ENCODE peak calls at places on chromosomes 12 and 14, in six cellular contexts. T, V, Z, A, M and J are unnamed samples.

GRCh38 chr12:80189241-80189640 is 89.9 kb downstream of the OTOGL start:
- DNase-seq in A (no peak), M (no peak), Z (no peak), V (no peak), T (no peak), J (no peak)

GRCh38 chr12:78887008-78887407 is 22.4 kb downstream of the SYT1 start:
- DNase-seq in T (peak), V (no peak), M (peak), Z (peak), A (peak), J (no peak)

GRCh38 chr14:95128140-95128539 is 29.2 kb downstream of the DICER1 start:
- DNase-seq in A (no peak), Z (no peak), V (no peak), T (no peak), M (no peak), J (no peak)

GRCh38 chr14:74495356-74495755 is 1.8 kb downstream of the ISCA2 start:
- DNase-seq in M (no peak), T (no peak), Z (peak), V (no peak), A (no peak), J (no peak)

GRCh38 chr12:55698965-55699364 is 8.7 kb downstream of the ITGA7 start:
- DNase-seq in T (no peak), M (no peak), Z (no peak), A (no peak), V (no peak), J (no peak)

GRCh38 chr12:122687091-122687490 is 16.1 kb downstream of the HCAR2 start:
- DNase-seq in T (no peak), Z (no peak), A (no peak), M (no peak), V (no peak), J (no peak)

GRCh38 chr12:113416091-113416754 is 6.0 kb upstream of the SDSL start:
- DNase-seq in T (no peak), V (no peak), Z (peak), M (no peak), A (no peak), J (no peak)

GRCh38 chr14:79418649-79419415 is 792.5 kb downstream of the DIO2 start:
- DNase-seq in Z (no peak), A (no peak), V (no peak), M (no peak), T (no peak), J (no peak)

GRCh38 chr14:68513137-68513536 is 279.7 kb downstream of the ZFP36L1 start:
- DNase-seq in A (no peak), V (peak), Z (no peak), M (no peak), T (no peak), J (no peak)

GRCh38 chr14:93171366-93171765 is 13.3 kb downstream of the MOAP1 start:
- DNase-seq in M (no peak), V (no peak), Z (no peak), T (no peak), A (no peak), J (no peak)

GRCh38 chr14:70670992-70671651 is 29.4 kb downstream of the TTC9 start:
- DNase-seq in M (no peak), T (no peak), Z (no peak), A (no peak), V (no peak), J (no peak)

GRCh38 chr12:63064080-63064479 is 86.9 kb downstream of the AVPR1A start:
- DNase-seq in A (no peak), T (peak), V (no peak), Z (peak), M (no peak), J (no peak)

GRCh38 chr12:111462134-111462821 is 56.6 kb downstream of the SH2B3 start:
- DNase-seq in A (no peak), M (no peak), V (no peak), Z (peak), T (no peak), J (no peak)

GRCh38 chr12:112001555-112001954 is 11.4 kb downstream of the TMEM116 start:
- DNase-seq in Z (no peak), V (no peak), T (peak), M (no peak), A (no peak), J (no peak)

GRCh38 chr12:113233967-113234366 is 12.7 kb downstream of the TPCN1 start:
- DNase-seq in A (no peak), T (no peak), M (no peak), Z (no peak), V (no peak), J (no peak)

GRCh38 chr12:81866081-81866480 is 106.9 kb upstream of the PPFIA2 start:
- DNase-seq in Z (no peak), V (no peak), A (no peak), M (no peak), T (no peak), J (no peak)

GRCh38 chr12:96061864-96062453 is 26.6 kb upstream of the LTA4H start:
- DNase-seq in A (peak), M (peak), Z (peak), T (peak), V (peak), J (peak)

GRCh38 chr12:62653740-62654139 is 187.1 kb downstream of the MON2 start:
- DNase-seq in Z (no peak), V (peak), A (no peak), T (no peak), M (no peak), J (peak)

GRCh38 chr12:110073049-110073831 is 24.9 kb upstream of the C12orf76 start:
- DNase-seq in T (peak), V (peak), Z (no peak), A (no peak), M (no peak), J (no peak)

GRCh38 chr12:57049890-57050289 is at the start of gene MYO1A:
- DNase-seq in T (no peak), Z (peak), A (no peak), V (no peak), M (no peak), J (no peak)

GRCh38 chr14:73754911-73755360 is 40.8 kb upstream of the PNMA1 start:
- DNase-seq in V (no peak), M (no peak), T (peak), A (no peak), Z (no peak), J (no peak)

GRCh38 chr12:19915392-19916192 is 452.7 kb upstream of the PDE3A start:
- DNase-seq in T (peak), V (no peak), Z (peak), A (peak), M (no peak), J (no peak)

GRCh38 chr12:68297929-68298328 is 34.2 kb downstream of the MDM1 start:
- DNase-seq in V (no peak), T (no peak), Z (no peak), A (no peak), M (no peak), J (no peak)

GRCh38 chr12:75322464-75322863 is 7.7 kb downstream of the CAPS2 start:
- DNase-seq in T (no peak), M (no peak), Z (no peak), V (no peak), A (no peak), J (no peak)

GRCh38 chr12:50690923-50691322 is 73.0 kb upstream of the ATF1 start:
- DNase-seq in V (no peak), Z (no peak), A (no peak), M (no peak), T (no peak), J (no peak)

GRCh38 chr12:21413369-21414277 is 23.8 kb upstream of the PYROXD1 start:
- DNase-seq in A (no peak), Z (no peak), M (peak), V (no peak), T (no peak), J (no peak)

GRCh38 chr14:77032854-77033621 is 4.5 kb upstream of the IRF2BPL start:
- DNase-seq in V (peak), M (peak), A (no peak), T (peak), Z (peak), J (peak)
- TF ChIP-seq MAX in V (peak), M (peak), A (no peak), T (no peak), Z (no peak), J (peak)

GRCh38 chr12:18400186-18400585 is 138.9 kb downstream of the PIK3C2G start:
- DNase-seq in V (no peak), A (no peak), M (no peak), Z (no peak), T (peak), J (no peak)
- TF ChIP-seq MAX in V (no peak), A (no peak), M (no peak), Z (no peak), T (no peak), J (no peak)

DNA sequence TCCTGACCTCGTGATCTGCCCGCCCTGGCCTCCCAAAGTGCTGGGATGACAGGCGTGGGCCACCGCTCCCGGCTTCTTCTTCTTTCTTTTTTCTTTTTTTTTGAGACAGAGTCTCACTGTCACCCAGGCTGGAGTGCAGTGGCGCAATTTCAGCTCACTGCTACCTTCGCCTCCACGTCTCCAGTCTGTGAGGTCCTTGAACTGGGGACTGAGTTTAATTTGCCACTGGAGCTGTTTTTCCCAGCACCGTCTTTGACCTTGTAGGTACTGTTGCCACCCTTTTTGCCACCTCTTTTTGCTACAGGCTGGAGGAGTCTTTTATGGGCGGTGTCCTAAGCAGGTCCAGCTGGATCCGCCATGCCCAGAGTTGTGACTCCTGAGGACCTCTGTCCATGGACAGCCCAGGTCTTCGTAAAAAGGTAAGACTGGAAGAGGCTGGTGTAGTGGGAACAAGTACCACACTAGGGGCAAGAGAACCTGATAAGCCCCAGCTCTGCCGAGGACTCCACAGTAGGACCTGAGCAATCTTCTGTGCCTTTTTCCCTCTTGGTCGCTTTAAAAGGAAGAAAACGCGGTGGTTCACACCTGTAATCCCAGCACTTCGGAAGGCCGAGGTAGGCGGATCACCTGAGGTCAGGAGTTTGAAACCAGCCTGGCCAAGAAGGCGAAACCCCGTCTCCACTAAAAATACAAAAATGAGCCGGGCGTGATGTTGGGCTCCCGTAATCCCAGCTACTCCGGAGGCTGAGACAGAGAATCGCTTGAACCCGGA is 976 bp downstream of the RNU4-2 start:
- DNase-seq in Z (peak), V (peak), T (peak), M (peak), A (no peak), J (peak)
- TF ChIP-seq MAX in Z (no peak), V (no peak), T (no peak), M (no peak), A (no peak), J (no peak)

DNA sequence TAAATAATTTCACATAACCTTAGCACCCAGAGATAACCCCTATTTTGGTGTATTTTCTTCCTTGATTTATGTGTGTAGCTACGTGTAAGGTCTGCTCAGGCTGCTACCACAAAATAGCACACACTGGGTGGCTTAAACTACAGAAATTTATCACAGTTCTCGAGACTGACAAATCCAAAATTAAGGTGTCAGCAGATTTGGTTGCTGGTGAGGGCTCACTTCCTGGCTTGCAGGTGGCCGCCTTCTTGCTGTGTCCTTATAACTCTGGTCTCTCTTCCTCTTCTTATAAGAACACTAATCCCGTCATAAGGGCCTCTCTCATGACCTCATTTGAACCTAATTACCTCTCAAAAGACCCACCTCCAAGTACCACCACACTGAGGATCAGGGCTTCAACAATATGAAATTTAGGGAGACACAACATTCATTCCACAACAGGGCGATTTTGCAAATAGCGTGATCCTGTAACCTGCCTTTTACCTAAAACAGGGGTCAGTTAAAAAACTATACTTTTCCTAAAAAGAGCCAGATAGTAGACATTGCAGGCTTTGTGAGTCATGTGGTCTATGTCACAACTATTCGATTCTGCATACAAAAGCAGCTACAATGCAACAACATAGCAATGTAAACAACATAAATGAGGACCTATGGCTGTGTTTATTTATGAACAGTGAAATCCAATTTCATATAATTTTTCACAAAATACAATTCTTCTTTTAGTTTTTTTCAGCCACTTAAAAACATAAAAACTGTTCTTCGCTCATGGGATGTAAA is 371.7 kb downstream of the DPF3 start:
- DNase-seq in V (no peak), T (no peak), M (no peak), Z (no peak), A (no peak), J (no peak)
- TF ChIP-seq MAX in V (no peak), T (no peak), M (no peak), Z (no peak), A (no peak), J (no peak)

GRCh38 chr12:124422142-124422569 is 127.3 kb downstream of the RFLNA start:
- DNase-seq in V (no peak), A (no peak), T (no peak), M (peak), Z (no peak), J (no peak)
- TF ChIP-seq MAX in V (no peak), A (no peak), T (no peak), M (no peak), Z (no peak), J (no peak)

GRCh38 chr14:23103581-23103980 is 1.2 kb downstream of the CIROP start:
- DNase-seq in M (no peak), A (no peak), T (no peak), V (no peak), Z (no peak), J (no peak)

GRCh38 chr14:23102801-23103200 is 2.0 kb downstream of the CIROP start:
- DNase-seq in T (no peak), A (no peak), Z (no peak), M (no peak), V (no peak), J (no peak)

GRCh38 chr14:23105348-23105824 is 597 bp upstream of the CIROP start:
- DNase-seq in T (no peak), A (no peak), V (peak), Z (no peak), M (no peak), J (no peak)

GRCh38 chr14:23104591-23105347 is at the start of gene CIROP:
- DNase-seq in Z (no peak), T (no peak), A (no peak), V (peak), M (no peak), J (no peak)

GRCh38 chr14:23104070-23104590 is 659 bp downstream of the CIROP start:
- DNase-seq in A (no peak), T (no peak), Z (no peak), M (no peak), V (no peak), J (no peak)
- TF ChIP-seq MAX in A (no peak), T (no peak), Z (no peak), M (no peak), V (no peak), J (no peak)

GRCh38 chr12:6552140-6552551 is 3.7 kb downstream of the IFFO1 start:
- DNase-seq in T (no peak), V (no peak), M (no peak), Z (no peak), A (no peak), J (no peak)
- TF ChIP-seq MAX in T (no peak), V (no peak), M (no peak), Z (no peak), A (no peak), J (no peak)

GRCh38 chr14:53517276-53517960 is 364.3 kb upstream of the DDHD1 start:
- DNase-seq in T (no peak), Z (no peak), V (no peak), A (no peak), M (no peak), J (no peak)
- TF ChIP-seq MAX in T (no peak), Z (no peak), V (no peak), A (no peak), M (no peak), J (no peak)

GRCh38 chr12:124681779-124682391 is 114.5 kb upstream of the NCOR2 start:
- DNase-seq in A (no peak), Z (no peak), T (peak), M (peak), V (no peak), J (no peak)
- TF ChIP-seq MAX in A (no peak), Z (no peak), T (no peak), M (peak), V (no peak), J (no peak)

GRCh38 chr14:101252443-101253214 is 308.7 kb upstream of the DIO3 start:
- DNase-seq in M (no peak), V (peak), Z (no peak), T (no peak), A (no peak), J (no peak)

GRCh38 chr14:101253948-101254347 is 307.3 kb upstream of the DIO3 start:
- DNase-seq in V (no peak), A (no peak), T (no peak), Z (no peak), M (no peak), J (no peak)

GRCh38 chr14:101250336-101250947 is 310.9 kb upstream of the DIO3 start:
- DNase-seq in M (no peak), V (peak), Z (no peak), A (no peak), T (no peak), J (no peak)

GRCh38 chr14:101250948-101251811 is 310.1 kb upstream of the DIO3 start:
- DNase-seq in T (no peak), M (no peak), V (peak), Z (no peak), A (no peak), J (no peak)

GRCh38 chr14:101251812-101252442 is 309.4 kb upstream of the DIO3 start:
- DNase-seq in Z (no peak), A (no peak), V (no peak), M (no peak), T (no peak), J (no peak)
- TF ChIP-seq MAX in Z (no peak), A (no peak), V (no peak), M (no peak), T (no peak), J (no peak)